ENCODE peak calls at places on chromosomes 11 and 22, in ten cellular contexts. One of them, this sample, is unnamed.

GRCh38 chr22:37187891-37188761 is at the start of gene C1QTNF6:
- DNase-seq in hepatocyte: peak
- DNase-seq in ovary: peak
- DNase-seq in right lobe of liver: no peak
- DNase-seq in tibial nerve: no peak
- DNase-seq in dorsolateral prefrontal cortex: peak
- DNase-seq in heart left ventricle: peak
- DNase-seq in fibroblast of villous mesenchyme: peak
- DNase-seq in heart right ventricle: peak
- DNase-seq in brain microvascular endothelial cell: no peak
- DNase-seq in this sample: peak

GRCh38 chr11:46930089-46930488 is 6.5 kb upstream of the CSTPP1 start:
- DNase-seq in brain microvascular endothelial cell: peak
- DNase-seq in ovary: no peak
- DNase-seq in heart right ventricle: no peak
- DNase-seq in tibial nerve: no peak
- DNase-seq in heart left ventricle: no peak
- DNase-seq in fibroblast of villous mesenchyme: peak
- DNase-seq in right lobe of liver: no peak
- DNase-seq in dorsolateral prefrontal cortex: no peak
- DNase-seq in hepatocyte: peak
- DNase-seq in this sample: peak

GRCh38 chr11:65417221-65417701 is 5.3 kb upstream of the NEAT1 start:
- DNase-seq in right lobe of liver: peak
- DNase-seq in hepatocyte: no peak
- DNase-seq in heart left ventricle: peak
- DNase-seq in dorsolateral prefrontal cortex: peak
- DNase-seq in tibial nerve: peak
- DNase-seq in ovary: peak
- DNase-seq in brain microvascular endothelial cell: no peak
- DNase-seq in heart right ventricle: peak
- DNase-seq in fibroblast of villous mesenchyme: peak
- DNase-seq in this sample: no peak

GRCh38 chr11:68947151-68947550 is 33.6 kb downstream of the MRGPRD start:
- DNase-seq in heart right ventricle: no peak
- DNase-seq in ovary: no peak
- DNase-seq in fibroblast of villous mesenchyme: no peak
- DNase-seq in brain microvascular endothelial cell: no peak
- DNase-seq in hepatocyte: no peak
- DNase-seq in tibial nerve: no peak
- DNase-seq in heart left ventricle: peak
- DNase-seq in right lobe of liver: no peak
- DNase-seq in dorsolateral prefrontal cortex: no peak
- DNase-seq in this sample: no peak

GRCh38 chr11:7060828-7061227 is 28.0 kb upstream of the RBMXL2 start:
- DNase-seq in heart left ventricle: no peak
- DNase-seq in hepatocyte: no peak
- DNase-seq in heart right ventricle: no peak
- DNase-seq in right lobe of liver: no peak
- DNase-seq in tibial nerve: no peak
- DNase-seq in ovary: no peak
- DNase-seq in dorsolateral prefrontal cortex: no peak
- DNase-seq in fibroblast of villous mesenchyme: peak
- DNase-seq in brain microvascular endothelial cell: peak
- DNase-seq in this sample: peak

GRCh38 chr11:34182425-34182824 is 77.0 kb downstream of the NAT10 start:
- DNase-seq in ovary: no peak
- DNase-seq in heart left ventricle: no peak
- DNase-seq in heart right ventricle: no peak
- DNase-seq in dorsolateral prefrontal cortex: no peak
- DNase-seq in right lobe of liver: no peak
- DNase-seq in brain microvascular endothelial cell: no peak
- DNase-seq in hepatocyte: no peak
- DNase-seq in tibial nerve: no peak
- DNase-seq in fibroblast of villous mesenchyme: no peak
- DNase-seq in this sample: no peak

GRCh38 chr11:118322721-118323120 is 18.2 kb downstream of the CD3E start:
- DNase-seq in ovary: no peak
- DNase-seq in dorsolateral prefrontal cortex: no peak
- DNase-seq in brain microvascular endothelial cell: no peak
- DNase-seq in tibial nerve: no peak
- DNase-seq in heart right ventricle: no peak
- DNase-seq in hepatocyte: no peak
- DNase-seq in right lobe of liver: no peak
- DNase-seq in heart left ventricle: no peak
- DNase-seq in fibroblast of villous mesenchyme: no peak
- DNase-seq in this sample: no peak

GRCh38 chr11:92667446-92668165 is 301.8 kb upstream of the MTNR1B start:
- DNase-seq in brain microvascular endothelial cell: no peak
- DNase-seq in fibroblast of villous mesenchyme: no peak
- DNase-seq in heart right ventricle: no peak
- DNase-seq in heart left ventricle: no peak
- DNase-seq in right lobe of liver: no peak
- DNase-seq in tibial nerve: no peak
- DNase-seq in ovary: no peak
- DNase-seq in dorsolateral prefrontal cortex: no peak
- DNase-seq in hepatocyte: no peak
- DNase-seq in this sample: no peak

GRCh38 chr11:78961186-78961782 is 386.6 kb upstream of the NARS2 start:
- DNase-seq in hepatocyte: peak
- DNase-seq in right lobe of liver: no peak
- DNase-seq in ovary: no peak
- DNase-seq in brain microvascular endothelial cell: no peak
- DNase-seq in fibroblast of villous mesenchyme: peak
- DNase-seq in heart left ventricle: no peak
- DNase-seq in heart right ventricle: no peak
- DNase-seq in dorsolateral prefrontal cortex: no peak
- DNase-seq in tibial nerve: no peak
- DNase-seq in this sample: peak

GRCh38 chr22:20155330-20156041 is 4.6 kb upstream of the CCDC188 start:
- DNase-seq in heart left ventricle: peak
- DNase-seq in ovary: no peak
- DNase-seq in fibroblast of villous mesenchyme: peak
- DNase-seq in dorsolateral prefrontal cortex: peak
- DNase-seq in hepatocyte: no peak
- DNase-seq in heart right ventricle: peak
- DNase-seq in right lobe of liver: no peak
- DNase-seq in brain microvascular endothelial cell: peak
- DNase-seq in tibial nerve: no peak
- DNase-seq in this sample: peak

GRCh38 chr11:127106142-127106541 is 105.6 kb upstream of the KIRREL3 start:
- DNase-seq in ovary: no peak
- DNase-seq in hepatocyte: peak
- DNase-seq in heart right ventricle: no peak
- DNase-seq in heart left ventricle: no peak
- DNase-seq in fibroblast of villous mesenchyme: no peak
- DNase-seq in brain microvascular endothelial cell: no peak
- DNase-seq in dorsolateral prefrontal cortex: no peak
- DNase-seq in right lobe of liver: peak
- DNase-seq in tibial nerve: no peak
- DNase-seq in this sample: no peak

DNA sequence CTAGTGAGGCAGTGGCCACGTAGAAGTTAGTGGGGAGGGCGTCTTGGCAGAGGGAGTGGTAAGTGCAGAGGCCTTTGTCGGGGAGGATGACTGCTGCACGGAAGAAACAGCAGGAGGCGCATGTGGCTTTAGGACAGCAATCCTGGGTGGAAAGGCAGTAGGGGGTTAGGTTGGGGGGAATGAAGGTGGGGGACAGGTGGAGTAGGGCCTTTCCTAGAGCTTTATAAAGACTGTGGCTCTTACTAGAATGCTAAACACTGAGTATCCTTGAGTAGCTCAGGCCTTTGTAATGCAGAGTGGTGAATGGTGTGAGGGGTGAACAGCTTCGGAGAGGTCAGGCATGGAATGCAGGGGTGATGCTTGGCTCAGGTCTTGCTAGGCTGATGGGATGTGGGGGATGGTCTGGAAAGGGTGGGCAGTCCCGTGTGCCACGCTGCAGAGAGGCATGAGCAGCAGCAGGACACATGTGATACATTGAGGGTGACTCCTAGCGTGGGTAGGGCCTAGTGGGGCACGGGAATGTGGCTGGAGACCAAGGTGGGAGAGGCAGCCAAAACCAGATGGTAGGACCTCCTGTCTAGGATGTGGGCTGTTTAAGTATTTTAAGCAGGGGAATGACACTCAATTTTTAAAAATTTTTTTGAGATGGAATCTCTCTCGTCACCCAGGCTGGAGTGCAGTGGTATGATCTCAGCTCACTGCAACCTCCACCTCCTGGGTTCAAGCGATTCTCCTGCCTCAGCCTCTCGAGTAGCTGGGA is 19.2 kb downstream of the AP2A2 start:
- DNase-seq in heart right ventricle: no peak
- DNase-seq in tibial nerve: no peak
- DNase-seq in heart left ventricle: peak
- DNase-seq in fibroblast of villous mesenchyme: peak
- DNase-seq in dorsolateral prefrontal cortex: no peak
- DNase-seq in brain microvascular endothelial cell: no peak
- DNase-seq in ovary: no peak
- DNase-seq in right lobe of liver: no peak
- DNase-seq in hepatocyte: no peak
- DNase-seq in this sample: peak
- TF ChIP-seq CTCF in heart right ventricle: no peak
- TF ChIP-seq CTCF in tibial nerve: no peak
- TF ChIP-seq CTCF in heart left ventricle: no peak
- TF ChIP-seq CTCF in fibroblast of villous mesenchyme: peak
- TF ChIP-seq CTCF in dorsolateral prefrontal cortex: no peak
- TF ChIP-seq CTCF in brain microvascular endothelial cell: peak
- TF ChIP-seq CTCF in ovary: no peak
- TF ChIP-seq CTCF in right lobe of liver: no peak
- TF ChIP-seq CTCF in hepatocyte: peak
- TF ChIP-seq CTCF in this sample: peak

DNA sequence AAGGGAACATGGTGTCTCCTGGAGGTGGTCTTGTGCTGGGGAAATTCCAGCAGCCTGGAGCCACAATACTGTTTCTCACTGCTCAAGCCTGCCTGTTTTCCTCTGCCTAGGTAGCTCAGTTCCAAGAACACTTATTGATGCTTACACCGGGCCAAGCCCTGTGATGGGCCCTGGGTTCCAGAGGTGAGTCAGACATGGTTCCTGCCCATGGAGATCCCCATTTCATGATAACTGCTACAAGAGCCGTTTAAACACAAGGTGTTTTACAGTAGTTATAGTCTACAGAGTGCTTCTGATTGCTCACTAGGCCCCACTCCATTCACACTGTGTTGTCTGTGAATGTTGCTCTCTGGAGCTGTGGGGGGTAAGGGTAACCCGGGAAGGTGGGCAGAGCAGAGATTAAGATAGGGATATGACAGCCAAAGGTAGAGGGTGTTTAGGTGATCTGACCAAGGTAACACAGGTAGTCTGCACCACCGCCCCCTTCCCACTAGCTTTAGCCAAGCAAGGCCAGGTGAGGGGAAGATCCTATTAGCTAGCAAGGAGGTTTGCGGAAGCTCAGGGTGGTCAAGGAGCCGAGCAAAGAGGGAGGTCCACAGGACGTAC is 696 bp upstream of the MICAL2 start:
- DNase-seq in heart left ventricle: no peak
- DNase-seq in right lobe of liver: no peak
- DNase-seq in hepatocyte: no peak
- DNase-seq in dorsolateral prefrontal cortex: no peak
- DNase-seq in heart right ventricle: no peak
- DNase-seq in fibroblast of villous mesenchyme: no peak
- DNase-seq in tibial nerve: no peak
- DNase-seq in brain microvascular endothelial cell: no peak
- DNase-seq in ovary: no peak
- DNase-seq in this sample: no peak
- H3K4me3 ChIP-seq in heart left ventricle: peak
- H3K4me3 ChIP-seq in right lobe of liver: peak
- H3K4me3 ChIP-seq in hepatocyte: no peak
- H3K4me3 ChIP-seq in dorsolateral prefrontal cortex: peak
- H3K4me3 ChIP-seq in heart right ventricle: peak
- H3K4me3 ChIP-seq in fibroblast of villous mesenchyme: peak
- H3K4me3 ChIP-seq in tibial nerve: peak
- H3K4me3 ChIP-seq in brain microvascular endothelial cell: peak
- H3K4me3 ChIP-seq in ovary: peak
- H3K4me3 ChIP-seq in this sample: peak

DNA sequence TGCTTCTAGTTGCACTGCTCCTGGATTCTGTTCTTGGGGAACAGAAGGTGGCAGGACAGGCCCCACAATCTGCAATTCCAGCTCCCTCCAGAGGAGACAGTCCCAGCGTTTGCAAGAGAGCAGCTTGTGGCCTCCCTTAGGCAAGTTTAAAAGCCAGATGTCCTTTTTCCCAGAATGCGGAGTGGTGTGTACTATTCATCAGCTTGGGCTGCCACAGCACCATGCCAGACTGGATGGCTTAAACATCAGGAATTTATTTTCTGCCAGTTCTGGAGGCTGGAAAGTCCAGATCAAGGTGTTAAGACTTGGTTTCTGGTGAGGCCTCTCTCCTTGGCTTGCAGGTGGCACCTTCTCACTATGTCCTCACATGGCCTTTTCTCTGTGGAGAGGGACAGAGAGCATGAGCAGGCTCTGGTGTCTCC is 11.7 kb downstream of the MIAT start:
- DNase-seq in fibroblast of villous mesenchyme: peak
- DNase-seq in dorsolateral prefrontal cortex: no peak
- DNase-seq in ovary: no peak
- DNase-seq in brain microvascular endothelial cell: peak
- DNase-seq in heart left ventricle: no peak
- DNase-seq in right lobe of liver: no peak
- DNase-seq in hepatocyte: peak
- DNase-seq in tibial nerve: no peak
- DNase-seq in heart right ventricle: no peak
- DNase-seq in this sample: peak
- TF ChIP-seq CTCF in fibroblast of villous mesenchyme: peak
- TF ChIP-seq CTCF in dorsolateral prefrontal cortex: no peak
- TF ChIP-seq CTCF in ovary: no peak
- TF ChIP-seq CTCF in brain microvascular endothelial cell: peak
- TF ChIP-seq CTCF in heart left ventricle: no peak
- TF ChIP-seq CTCF in right lobe of liver: peak
- TF ChIP-seq CTCF in hepatocyte: peak
- TF ChIP-seq CTCF in tibial nerve: no peak
- TF ChIP-seq CTCF in heart right ventricle: peak
- TF ChIP-seq CTCF in this sample: peak

DNA sequence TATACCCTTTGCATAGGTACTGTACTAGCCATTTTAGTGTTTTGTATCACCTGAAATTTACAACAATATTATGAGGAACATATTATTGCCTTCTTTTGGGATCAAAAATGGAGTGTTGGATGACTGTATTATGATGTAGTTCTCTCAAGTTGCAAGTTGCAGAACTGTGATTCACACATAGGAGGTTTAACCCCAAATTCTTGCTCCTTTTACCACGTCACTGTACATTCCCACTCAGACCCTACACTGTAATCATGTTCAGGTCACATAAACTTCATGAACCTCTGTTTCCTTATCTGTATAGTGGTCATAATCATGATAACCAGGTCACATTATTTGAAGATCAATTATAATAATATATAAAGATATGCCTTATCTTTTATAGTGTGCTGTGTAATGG is 925.1 kb upstream of the TENM4 start:
- DNase-seq in heart left ventricle: no peak
- DNase-seq in fibroblast of villous mesenchyme: no peak
- DNase-seq in dorsolateral prefrontal cortex: no peak
- DNase-seq in tibial nerve: no peak
- DNase-seq in ovary: no peak
- DNase-seq in brain microvascular endothelial cell: peak
- DNase-seq in heart right ventricle: no peak
- DNase-seq in right lobe of liver: no peak
- DNase-seq in hepatocyte: no peak
- DNase-seq in this sample: no peak
- H3K4me3 ChIP-seq in heart left ventricle: no peak
- H3K4me3 ChIP-seq in fibroblast of villous mesenchyme: no peak
- H3K4me3 ChIP-seq in dorsolateral prefrontal cortex: no peak
- H3K4me3 ChIP-seq in tibial nerve: no peak
- H3K4me3 ChIP-seq in ovary: no peak
- H3K4me3 ChIP-seq in brain microvascular endothelial cell: no peak
- H3K4me3 ChIP-seq in heart right ventricle: no peak
- H3K4me3 ChIP-seq in right lobe of liver: no peak
- H3K4me3 ChIP-seq in hepatocyte: no peak
- H3K4me3 ChIP-seq in this sample: no peak